ENCODE peak calls at places on chromosomes 1 and 21, in five cellular contexts. H is heart left ventricle, U is AG09319, A is fibroblast of lung, F is sigmoid colon. X is an unnamed sample.

GRCh38 chr1:59552001-59552400 is 255.1 kb downstream of the FGGY start:
- DNase-seq in A (no peak), U (no peak), H (no peak), F (no peak), X (no peak)

GRCh38 chr1:65260851-65261473 is 48.4 kb upstream of the DNAJC6 start:
- DNase-seq in H (no peak), F (no peak), A (peak; percentile 29), U (no peak), X (no peak)

GRCh38 chr1:40302475-40302874 is 14.6 kb downstream of the COL9A2 start:
- DNase-seq in U (no peak), A (no peak), F (no peak), H (no peak), X (no peak)

GRCh38 chr1:109668123-109668800 is 405 bp downstream of the GSTM2 start:
- DNase-seq in U (no peak), F (no peak), H (no peak), A (no peak), X (no peak)

GRCh38 chr1:93033785-93034184 is 45.3 kb upstream of the MTF2 start:
- DNase-seq in F (no peak), H (no peak), U (no peak), A (no peak), X (no peak)

GRCh38 chr1:16903054-16903453 is 7.3 kb downstream of the RNU1-2 start:
- DNase-seq in A (peak; percentile 47), F (peak; percentile 73), H (no peak), U (no peak), X (no peak)

GRCh38 chr1:1144843-1145546 is 28.7 kb upstream of the TTLL10 start:
- DNase-seq in H (no peak), U (no peak), A (no peak), F (no peak), X (no peak)

GRCh38 chr1:9207086-9207485 is 27.5 kb upstream of the H6PD start:
- DNase-seq in A (peak; percentile 55), U (no peak), F (no peak), H (no peak), X (no peak)

GRCh38 chr1:5701642-5702041 is 290.6 kb downstream of the NPHP4 start:
- DNase-seq in A (no peak), H (no peak), F (no peak), U (no peak), X (no peak)

GRCh38 chr1:119276558-119276957 is 92.0 kb upstream of the HAO2 start:
- DNase-seq in F (no peak), A (no peak), H (no peak), U (no peak), X (no peak)
- TF ChIP-seq CTCF in F (no peak), A (no peak), H (no peak), U (no peak), X (peak; percentile 39)

DNA sequence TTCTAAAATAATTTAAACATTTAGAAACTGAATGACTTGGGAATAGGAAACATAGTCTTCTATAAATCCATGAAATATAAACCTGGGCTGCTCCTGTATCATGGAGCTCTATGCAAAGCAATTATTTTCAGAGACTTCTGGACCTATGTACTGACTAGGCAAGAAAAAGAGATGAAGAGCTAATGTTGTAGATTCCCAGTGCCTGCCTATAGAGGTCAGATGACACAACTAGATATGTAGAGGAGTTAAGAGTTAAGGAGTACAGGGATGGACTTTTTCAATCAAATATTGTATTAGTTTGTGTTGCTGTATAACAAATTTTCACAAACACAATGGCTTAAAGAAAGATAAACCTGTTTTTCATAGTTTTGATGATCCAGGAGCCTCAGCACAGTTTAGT is 1434.5 kb downstream of the KCNT2 start:
- DNase-seq in H (no peak), A (no peak), U (no peak), F (no peak), X (no peak)
- TF ChIP-seq CTCF in H (no peak), A (no peak), U (no peak), F (no peak), X (no peak)

GRCh38 chr1:236774926-236775325 is 20.2 kb upstream of the MTR start:
- DNase-seq in F (no peak), H (no peak), A (peak; percentile 39), U (no peak), X (no peak)
- TF ChIP-seq CTCF in F (no peak), H (peak; percentile 43), A (peak; percentile 40), U (peak; percentile 14), X (peak; percentile 57)

GRCh38 chr21:42411197-42411869 is 7.6 kb downstream of the UBASH3A start:
- DNase-seq in U (no peak), A (no peak), F (no peak), H (no peak), X (no peak)
- TF ChIP-seq CTCF in U (no peak), A (no peak), F (no peak), H (no peak), X (peak; percentile 33)

GRCh38 chr21:30257773-30258172 is 25.0 kb downstream of the KRTAP24-1 start:
- DNase-seq in H (no peak), F (no peak), A (peak; percentile 9), U (no peak), X (no peak)
- TF ChIP-seq CTCF in H (no peak), F (no peak), A (peak; percentile 4), U (no peak), X (peak; percentile 72)

GRCh38 chr1:14810631-14811325 is 212.3 kb downstream of the KAZN start:
- DNase-seq in A (no peak), F (no peak), U (no peak), H (no peak), X (no peak)

GRCh38 chr1:14811573-14811972 is 213.1 kb downstream of the KAZN start:
- DNase-seq in F (no peak), H (no peak), U (no peak), A (no peak), X (no peak)

GRCh38 chr1:14809186-14809981 is 210.9 kb downstream of the KAZN start:
- DNase-seq in F (no peak), A (no peak), U (no peak), H (no peak), X (no peak)

GRCh38 chr1:14806772-14807171 is 208.3 kb downstream of the KAZN start:
- DNase-seq in F (no peak), H (no peak), U (no peak), A (no peak), X (no peak)

GRCh38 chr1:14808768-14809167 is 210.3 kb downstream of the KAZN start:
- DNase-seq in H (no peak), F (no peak), A (no peak), U (no peak), X (no peak)
- TF ChIP-seq CTCF in H (no peak), F (no peak), A (no peak), U (no peak), X (no peak)

GRCh38 chr1:153612755-153613331 is at the start of gene S100A16:
- DNase-seq in H (peak; percentile 76), A (peak; percentile 63), F (peak; percentile 93), U (peak; percentile 37), X (no peak)

GRCh38 chr1:153615406-153615805 is 719 bp downstream of the S100A14 start:
- DNase-seq in A (no peak), U (no peak), H (no peak), F (no peak), X (no peak)

GRCh38 chr1:153613406-153613805 is 469 bp upstream of the S100A16 start:
- DNase-seq in F (no peak), U (no peak), H (no peak), A (no peak), X (no peak)

GRCh38 chr1:153614906-153615305 is 1.2 kb downstream of the S100A14 start:
- DNase-seq in A (no peak), H (no peak), F (no peak), U (no peak), X (no peak)

GRCh38 chr1:153614189-153614900 is 1.4 kb upstream of the S100A16 start:
- DNase-seq in U (no peak), A (no peak), H (no peak), F (no peak), X (no peak)
- TF ChIP-seq CTCF in U (no peak), A (peak; percentile 14), H (no peak), F (no peak), X (no peak)

GRCh38 chr1:44805311-44806024 is 1.7 kb downstream of the DYNLT4 start:
- DNase-seq in U (no peak), F (peak; percentile 64), A (no peak), H (peak; percentile 19), X (peak; percentile 81)
- TF ChIP-seq CTCF in U (no peak), F (no peak), A (no peak), H (no peak), X (peak; percentile 29)